ENCODE peak calls at places on chromosomes 13 and 19, in ten cellular contexts. W, M, X, Z, D, F, O, S, J and H are unnamed samples.

GRCh38 chr19:49212302-49212701 is 54.7 kb downstream of the TRPM4 start:
- DNase-seq in M (no peak), X (no peak), D (no peak), F (no peak), W (no peak), J (no peak), Z (no peak), S (no peak), O (no peak), H (no peak)

GRCh38 chr19:35868172-35868822 is at the start of gene APLP1:
- DNase-seq in F (peak; percentile 57), Z (peak; percentile 92), D (peak; percentile 86), X (peak; percentile 86), W (peak; percentile 67), S (peak; percentile 59), O (peak; percentile 75), J (peak; percentile 80), M (peak; percentile 81), H (peak; percentile 71)

GRCh38 chr13:47168086-47168485 is 271.2 kb upstream of the HTR2A start:
- DNase-seq in W (no peak), D (no peak), X (no peak), Z (no peak), S (no peak), J (no peak), O (no peak), M (no peak), F (no peak), H (no peak)

GRCh38 chr19:1076951-1077350 is 10.0 kb downstream of the ARHGAP45 start:
- DNase-seq in J (peak; percentile 91), S (peak; percentile 89), Z (no peak), X (no peak), M (peak; percentile 79), O (peak; percentile 95), D (peak; percentile 92), F (no peak), W (no peak), H (no peak)

GRCh38 chr19:1400281-1401137 is 833 bp downstream of the GAMT start:
- DNase-seq in X (no peak), Z (peak; percentile 40), O (no peak), F (no peak), W (no peak), D (peak; percentile 80), S (no peak), J (no peak), M (peak; percentile 78), H (peak; percentile 93)

GRCh38 chr13:59743195-59743594 is 420.5 kb downstream of the DIAPH3 start:
- DNase-seq in W (no peak), F (no peak), D (no peak), X (no peak), O (no peak), Z (no peak), J (no peak), M (no peak), S (no peak), H (no peak)

GRCh38 chr13:40662866-40663265 is 3.6 kb downstream of the FOXO1 start:
- DNase-seq in M (no peak), D (no peak), J (no peak), W (no peak), X (peak; percentile 73), S (no peak), O (no peak), F (no peak), Z (peak; percentile 19), H (no peak)

GRCh38 chr13:68551701-68552522 is 1321.8 kb upstream of the PCDH9 start:
- DNase-seq in D (no peak), X (no peak), W (no peak), F (no peak), O (no peak), S (no peak), J (no peak), M (no peak), Z (no peak), H (no peak)

GRCh38 chr19:4380254-4380727 is 20.1 kb downstream of the SH3GL1 start:
- DNase-seq in D (no peak), J (peak; percentile 73), X (no peak), M (no peak), O (peak; percentile 78), S (no peak), F (no peak), W (no peak), Z (no peak), H (peak; percentile 68)

GRCh38 chr13:27170521-27171243 is 929 bp downstream of the USP12 start:
- DNase-seq in O (peak; percentile 53), W (no peak), M (peak; percentile 67), X (peak; percentile 85), F (peak; percentile 20), Z (peak; percentile 84), D (peak; percentile 34), S (peak; percentile 49), J (peak; percentile 63), H (peak; percentile 53)

GRCh38 chr13:51976890-51977289 is 34.4 kb downstream of the ATP7B start:
- DNase-seq in D (no peak), S (no peak), O (no peak), W (no peak), F (no peak), Z (no peak), J (no peak), X (no peak), M (no peak), H (no peak)

DNA sequence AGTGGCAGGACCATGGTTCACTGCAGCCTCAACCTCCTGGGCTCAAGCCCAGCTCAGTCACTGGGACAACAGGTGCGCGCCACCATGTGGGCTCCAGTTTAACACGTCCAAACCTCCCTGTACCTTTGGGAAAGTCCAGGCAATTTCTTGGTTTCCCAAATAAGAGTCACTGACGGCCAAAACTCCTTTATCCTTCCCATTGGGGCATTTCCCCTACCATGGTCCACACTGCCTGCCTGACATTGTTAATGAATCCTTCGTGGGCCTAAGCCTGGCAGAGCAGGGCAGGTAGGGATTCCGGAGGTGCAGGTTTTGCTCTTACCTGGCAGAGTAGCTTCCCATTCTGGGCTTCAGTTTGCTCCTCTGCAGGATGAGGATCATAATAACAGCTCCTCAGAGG is 66.2 kb upstream of the TM9SF2 start:
- DNase-seq in M (no peak), J (no peak), F (no peak), W (no peak), O (no peak), D (no peak), S (no peak), X (no peak), Z (no peak), H (no peak)
- H3K4me1 ChIP-seq in M (no peaks in the 10 kb centered on the region), J (peaks cover 33% of the 10 kb centered on the region), F (no peaks in the 10 kb centered on the region), W (no peaks in the 10 kb centered on the region), O (peaks cover 58% of the 10 kb centered on the region), D (peaks cover 45% of the 10 kb centered on the region), S (no peaks in the 10 kb centered on the region), X (peaks cover 9% of the 10 kb centered on the region), Z (peaks cover 7% of the 10 kb centered on the region), H (peaks cover 6% of the 10 kb centered on the region)

GRCh38 chr13:110605132-110605531 is 10.2 kb upstream of the NAXD start:
- DNase-seq in M (no peak), O (no peak), S (no peak), Z (no peak), X (no peak), J (no peak), W (no peak), F (no peak), D (no peak), H (no peak)

GRCh38 chr13:110600980-110601379 is 14.4 kb upstream of the NAXD start:
- DNase-seq in D (no peak), X (peak; percentile 25), M (no peak), J (no peak), S (no peak), O (no peak), Z (no peak), F (no peak), W (no peak), H (no peak)

GRCh38 chr13:110597041-110597689 is 18.2 kb upstream of the NAXD start:
- DNase-seq in X (peak; percentile 49), S (no peak), Z (no peak), D (no peak), O (no peak), W (no peak), F (no peak), J (no peak), M (no peak), H (no peak)

GRCh38 chr13:110600261-110600819 is 15.0 kb upstream of the NAXD start:
- DNase-seq in W (no peak), D (no peak), M (no peak), X (peak; percentile 43), F (no peak), Z (no peak), S (peak; percentile 41), O (no peak), J (no peak), H (no peak)
- TF ChIP-seq CTCF in W (no peak), D (no peak), M (no peak), X (no peak), F (no peak), Z (no peak), S (no peak), O (no peak), J (no peak), H (no peak)

GRCh38 chr19:18610556-18611326 is 1.9 kb upstream of the TMEM59L start:
- DNase-seq in X (peak; percentile 81), J (no peak), M (no peak), F (no peak), W (no peak), O (no peak), D (no peak), Z (peak; percentile 70), S (no peak), H (no peak)

GRCh38 chr19:18608805-18609716 is 2.5 kb upstream of the CRLF1 start:
- DNase-seq in O (no peak), Z (no peak), M (no peak), D (no peak), S (no peak), X (no peak), F (no peak), W (no peak), J (no peak), H (no peak)

GRCh38 chr19:18609717-18610051 is 3.0 kb upstream of the TMEM59L start:
- DNase-seq in O (no peak), J (no peak), S (no peak), F (no peak), Z (no peak), W (no peak), M (no peak), X (no peak), D (no peak), H (no peak)

GRCh38 chr19:18611327-18612050 is 1.2 kb upstream of the TMEM59L start:
- DNase-seq in W (no peak), F (no peak), X (peak; percentile 85), D (no peak), O (no peak), S (no peak), Z (peak; percentile 78), J (no peak), M (no peak), H (no peak)

DNA sequence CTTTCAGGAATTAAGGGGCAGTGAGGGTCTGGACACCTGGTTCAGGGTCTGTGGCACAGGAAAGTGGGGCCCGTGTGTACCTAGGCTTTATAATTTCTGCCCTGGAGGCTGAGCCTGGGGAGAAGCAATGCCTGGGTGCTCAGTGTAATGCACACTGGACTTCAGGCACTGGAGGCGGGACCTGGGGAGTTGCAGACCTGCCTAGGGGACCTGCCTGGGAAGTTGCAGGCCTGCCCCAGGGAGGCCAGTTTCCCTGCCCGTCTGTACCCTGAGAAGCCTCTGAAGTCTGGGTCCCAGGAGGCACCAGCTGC is 2.5 kb upstream of the TMEM59L start:
- DNase-seq in O (no peak), S (no peak), F (no peak), X (peak; percentile 71), Z (peak; percentile 40), W (no peak), J (no peak), M (no peak), D (no peak), H (no peak)
- H3K4me1 ChIP-seq in O (peaks cover 26% of the 10 kb centered on the region), S (peaks cover 32% of the 10 kb centered on the region), F (peaks cover 18% of the 10 kb centered on the region), X (peaks cover 6% of the 10 kb centered on the region), Z (peaks cover 44% of the 10 kb centered on the region), W (no peaks in the 10 kb centered on the region), J (peaks cover 51% of the 10 kb centered on the region), M (peaks cover 28% of the 10 kb centered on the region), D (peaks cover 57% of the 10 kb centered on the region), H (peaks cover 16% of the 10 kb centered on the region)

GRCh38 chr13:110107568-110108347 is 199.2 kb downstream of the COL4A1 start:
- DNase-seq in J (no peak), W (no peak), M (no peak), Z (peak; percentile 61), O (no peak), F (no peak), S (no peak), D (no peak), X (peak; percentile 85), H (no peak)
- TF ChIP-seq CTCF in J (peak; percentile 37), W (no peak), M (peak; percentile 11), Z (peak; percentile 56), O (no peak), F (no peak), S (no peak), D (no peak), X (peak; percentile 71), H (no peak)